ENCODE peak calls at places on chromosomes 6 and 20, in ten cellular contexts. H is putamen; L is HEK293T; S is GM23248; J is Caki2; R is GM10248; D is stromal cell of bone marrow; E is NCI-H460; I is activated gamma-delta T cell treated with Interleukin-2 at 50 U/mL for 16 hours; W is activated effector memory CD4-positive, alpha-beta T cell treated with anti-CD3 and anti-CD28 coated beads, Interleukin-2, amount 50 U/mL, for 16 hours. C is an unnamed sample.
A peak's percentile ranks its signal among the peaks of the same experiment; 100 is the strongest.

GRCh38 chr6:72646604-72647485 is 25.0 kb downstream of the KCNQ5 start:
- DNase-seq in H (no peak), L (no peak), S (peak; percentile 29), J (no peak), R (no peak), D (no peak), E (no peak), I (no peak), W (no peak), C (peak; percentile 76)

GRCh38 chr6:130453230-130453629 is 87.4 kb downstream of the TMEM200A start:
- DNase-seq in H (no peak), L (no peak), S (peak; percentile 80), J (no peak), R (no peak), D (no peak), E (no peak), I (no peak), W (no peak), C (peak; percentile 55)

GRCh38 chr20:63896136-63896890 is 1.4 kb downstream of the DNAJC5 start:
- DNase-seq in H (no peak), L (no peak), S (peak; percentile 67), J (no peak), R (peak; percentile 73), D (no peak), E (no peak), I (peak; percentile 9), W (peak; percentile 76), C (peak; percentile 39)

GRCh38 chr20:58457083-58457680 is 58.0 kb downstream of the APCDD1L start:
- DNase-seq in H (no peak), L (no peak), S (peak; percentile 44), J (no peak), R (no peak), D (no peak), E (no peak), I (no peak), W (no peak), C (no peak)

GRCh38 chr6:81751388-81752083 is 945 bp downstream of the TENT5A start:
- DNase-seq in H (no peak), L (peak; percentile 19), S (peak; percentile 77), J (peak; percentile 39), R (peak; percentile 22), D (no peak), E (no peak), I (peak; percentile 21), W (peak; percentile 72), C (peak; percentile 56)

GRCh38 chr6:38149526-38149925 is 330.0 kb downstream of the ZFAND3 start:
- DNase-seq in H (no peak), L (no peak), S (no peak), J (no peak), R (no peak), D (no peak), E (no peak), I (no peak), W (no peak), C (no peak)

GRCh38 chr6:139887275-139887674 is 512.8 kb upstream of the CITED2 start:
- DNase-seq in H (no peak), L (no peak), S (no peak), J (no peak), R (no peak), D (no peak), E (no peak), I (no peak), W (no peak), C (no peak)

GRCh38 chr6:6975395-6976111 is 132.2 kb upstream of the RREB1 start:
- DNase-seq in H (no peak), L (no peak), S (no peak), J (no peak), R (no peak), D (no peak), E (no peak), I (no peak), W (no peak), C (no peak)

GRCh38 chr6:28683945-28684538 is 158.4 kb downstream of the GPX5 start:
- DNase-seq in H (no peak), L (peak; percentile 56), S (peak; percentile 73), J (peak; percentile 53), R (no peak), D (peak; percentile 22), E (peak; percentile 67), I (no peak), W (no peak), C (peak; percentile 55)

GRCh38 chr20:22623211-22623610 is 38.8 kb upstream of the FOXA2 start:
- DNase-seq in H (no peak), L (no peak), S (peak; percentile 1), J (peak; percentile 5), R (no peak), D (no peak), E (no peak), I (no peak), W (no peak), C (no peak)

GRCh38 chr20:61476956-61477355 is 224.9 kb downstream of the CDH4 start:
- DNase-seq in H (no peak), L (no peak), S (no peak), J (no peak), R (no peak), D (no peak), E (no peak), I (no peak), W (no peak), C (no peak)

GRCh38 chr20:709864-710761 is 34.5 kb upstream of the SCRT2 start:
- DNase-seq in H (no peak), L (no peak), S (no peak), J (no peak), R (no peak), D (no peak), E (no peak), I (no peak), W (peak; percentile 38), C (no peak)

GRCh38 chr20:15310361-15310760 is 972.9 kb upstream of the FLRT3 start:
- DNase-seq in H (no peak), L (no peak), S (no peak), J (peak; percentile 18), R (no peak), D (no peak), E (no peak), I (no peak), W (no peak), C (no peak)